ENCODE peak calls at places on chromosomes 5 and 9, in seven cellular contexts. One of them, this sample, is unnamed.

GRCh38 chr9:78363221-78363620 is 66.3 kb downstream of the PSAT1 start:
- DNase-seq in stimulated activated CD4-positive, alpha-beta T cell treated with anti-CD3 and anti-CD28 coated beads, TNF-alpha, amount 100 ng/mL, for 1 hour: no peak
- DNase-seq in activated naive CD4-positive, alpha-beta T cell treated with anti-CD3 and anti-CD28 coated beads for 36 hours: no peak
- DNase-seq in HepG2: no peak
- DNase-seq in breast epithelium: no peak
- DNase-seq in effector memory CD8-positive, alpha-beta T cell: no peak
- DNase-seq in ureter: no peak
- DNase-seq in this sample: no peak

GRCh38 chr9:84411647-84412267 is 71.2 kb upstream of the SLC28A3 start:
- DNase-seq in stimulated activated CD4-positive, alpha-beta T cell treated with anti-CD3 and anti-CD28 coated beads, TNF-alpha, amount 100 ng/mL, for 1 hour: no peak
- DNase-seq in breast epithelium: no peak
- DNase-seq in activated naive CD4-positive, alpha-beta T cell treated with anti-CD3 and anti-CD28 coated beads for 36 hours: no peak
- DNase-seq in ureter: no peak
- DNase-seq in effector memory CD8-positive, alpha-beta T cell: no peak
- DNase-seq in HepG2: no peak
- DNase-seq in this sample: no peak

GRCh38 chr5:31944683-31945445 is 229.3 kb downstream of the GOLPH3 start:
- DNase-seq in ureter: no peak
- DNase-seq in HepG2: no peak
- DNase-seq in effector memory CD8-positive, alpha-beta T cell: no peak
- DNase-seq in breast epithelium: no peak
- DNase-seq in stimulated activated CD4-positive, alpha-beta T cell treated with anti-CD3 and anti-CD28 coated beads, TNF-alpha, amount 100 ng/mL, for 1 hour: no peak
- DNase-seq in activated naive CD4-positive, alpha-beta T cell treated with anti-CD3 and anti-CD28 coated beads for 36 hours: no peak
- DNase-seq in this sample: no peak

GRCh38 chr9:88789785-88790184 is 201.5 kb upstream of the S1PR3 start:
- DNase-seq in activated naive CD4-positive, alpha-beta T cell treated with anti-CD3 and anti-CD28 coated beads for 36 hours: no peak
- DNase-seq in ureter: no peak
- DNase-seq in stimulated activated CD4-positive, alpha-beta T cell treated with anti-CD3 and anti-CD28 coated beads, TNF-alpha, amount 100 ng/mL, for 1 hour: no peak
- DNase-seq in effector memory CD8-positive, alpha-beta T cell: no peak
- DNase-seq in HepG2: no peak
- DNase-seq in breast epithelium: no peak
- DNase-seq in this sample: no peak

GRCh38 chr9:137294091-137294683 is 7.9 kb downstream of the NRARP start:
- DNase-seq in breast epithelium: no peak
- DNase-seq in HepG2: peak; percentile 80
- DNase-seq in effector memory CD8-positive, alpha-beta T cell: no peak
- DNase-seq in stimulated activated CD4-positive, alpha-beta T cell treated with anti-CD3 and anti-CD28 coated beads, TNF-alpha, amount 100 ng/mL, for 1 hour: no peak
- DNase-seq in activated naive CD4-positive, alpha-beta T cell treated with anti-CD3 and anti-CD28 coated beads for 36 hours: peak; percentile 37
- DNase-seq in ureter: no peak
- DNase-seq in this sample: no peak

GRCh38 chr5:38757451-38758245 is 88.2 kb upstream of the OSMR start:
- DNase-seq in breast epithelium: no peak
- DNase-seq in HepG2: no peak
- DNase-seq in activated naive CD4-positive, alpha-beta T cell treated with anti-CD3 and anti-CD28 coated beads for 36 hours: no peak
- DNase-seq in stimulated activated CD4-positive, alpha-beta T cell treated with anti-CD3 and anti-CD28 coated beads, TNF-alpha, amount 100 ng/mL, for 1 hour: no peak
- DNase-seq in ureter: no peak
- DNase-seq in effector memory CD8-positive, alpha-beta T cell: no peak
- DNase-seq in this sample: no peak

GRCh38 chr9:109799792-109800191 is 19.8 kb downstream of the PALM2AKAP2 start:
- DNase-seq in activated naive CD4-positive, alpha-beta T cell treated with anti-CD3 and anti-CD28 coated beads for 36 hours: no peak
- DNase-seq in stimulated activated CD4-positive, alpha-beta T cell treated with anti-CD3 and anti-CD28 coated beads, TNF-alpha, amount 100 ng/mL, for 1 hour: no peak
- DNase-seq in effector memory CD8-positive, alpha-beta T cell: no peak
- DNase-seq in breast epithelium: no peak
- DNase-seq in HepG2: no peak
- DNase-seq in ureter: no peak
- DNase-seq in this sample: no peak

GRCh38 chr9:112218908-112219307 is 43.8 kb upstream of the SUSD1 start:
- DNase-seq in activated naive CD4-positive, alpha-beta T cell treated with anti-CD3 and anti-CD28 coated beads for 36 hours: peak; percentile 11
- DNase-seq in ureter: no peak
- DNase-seq in effector memory CD8-positive, alpha-beta T cell: peak; percentile 3
- DNase-seq in HepG2: no peak
- DNase-seq in stimulated activated CD4-positive, alpha-beta T cell treated with anti-CD3 and anti-CD28 coated beads, TNF-alpha, amount 100 ng/mL, for 1 hour: no peak
- DNase-seq in breast epithelium: no peak
- DNase-seq in this sample: no peak

GRCh38 chr9:69035438-69036316 is at the start of gene FXN:
- DNase-seq in HepG2: peak; percentile 61
- DNase-seq in ureter: peak; percentile 87
- DNase-seq in activated naive CD4-positive, alpha-beta T cell treated with anti-CD3 and anti-CD28 coated beads for 36 hours: peak; percentile 86
- DNase-seq in effector memory CD8-positive, alpha-beta T cell: peak; percentile 77
- DNase-seq in stimulated activated CD4-positive, alpha-beta T cell treated with anti-CD3 and anti-CD28 coated beads, TNF-alpha, amount 100 ng/mL, for 1 hour: peak; percentile 65
- DNase-seq in breast epithelium: peak; percentile 76
- DNase-seq in this sample: peak; percentile 72

GRCh38 chr5:163478982-163479271 is 18.5 kb downstream of the HMMR start:
- DNase-seq in breast epithelium: no peak
- DNase-seq in activated naive CD4-positive, alpha-beta T cell treated with anti-CD3 and anti-CD28 coated beads for 36 hours: no peak
- DNase-seq in ureter: no peak
- DNase-seq in stimulated activated CD4-positive, alpha-beta T cell treated with anti-CD3 and anti-CD28 coated beads, TNF-alpha, amount 100 ng/mL, for 1 hour: no peak
- DNase-seq in HepG2: no peak
- DNase-seq in effector memory CD8-positive, alpha-beta T cell: no peak
- DNase-seq in this sample: no peak

GRCh38 chr5:172760933-172761332 is 10.1 kb downstream of the DUSP1 start:
- DNase-seq in stimulated activated CD4-positive, alpha-beta T cell treated with anti-CD3 and anti-CD28 coated beads, TNF-alpha, amount 100 ng/mL, for 1 hour: no peak
- DNase-seq in ureter: no peak
- DNase-seq in effector memory CD8-positive, alpha-beta T cell: no peak
- DNase-seq in HepG2: no peak
- DNase-seq in activated naive CD4-positive, alpha-beta T cell treated with anti-CD3 and anti-CD28 coated beads for 36 hours: no peak
- DNase-seq in breast epithelium: no peak
- DNase-seq in this sample: no peak

GRCh38 chr9:137194388-137194787 is 5.9 kb downstream of the SSNA1 start:
- DNase-seq in breast epithelium: no peak
- DNase-seq in stimulated activated CD4-positive, alpha-beta T cell treated with anti-CD3 and anti-CD28 coated beads, TNF-alpha, amount 100 ng/mL, for 1 hour: no peak
- DNase-seq in effector memory CD8-positive, alpha-beta T cell: no peak
- DNase-seq in activated naive CD4-positive, alpha-beta T cell treated with anti-CD3 and anti-CD28 coated beads for 36 hours: no peak
- DNase-seq in ureter: no peak
- DNase-seq in HepG2: no peak
- DNase-seq in this sample: no peak

GRCh38 chr9:99011161-99011709 is 67.5 kb downstream of the COL15A1 start:
- DNase-seq in effector memory CD8-positive, alpha-beta T cell: no peak
- DNase-seq in ureter: no peak
- DNase-seq in activated naive CD4-positive, alpha-beta T cell treated with anti-CD3 and anti-CD28 coated beads for 36 hours: no peak
- DNase-seq in stimulated activated CD4-positive, alpha-beta T cell treated with anti-CD3 and anti-CD28 coated beads, TNF-alpha, amount 100 ng/mL, for 1 hour: no peak
- DNase-seq in breast epithelium: no peak
- DNase-seq in HepG2: no peak
- DNase-seq in this sample: no peak

GRCh38 chr5:82397741-82398320 is 119.7 kb upstream of the RPS23 start:
- DNase-seq in stimulated activated CD4-positive, alpha-beta T cell treated with anti-CD3 and anti-CD28 coated beads, TNF-alpha, amount 100 ng/mL, for 1 hour: no peak
- DNase-seq in HepG2: no peak
- DNase-seq in breast epithelium: no peak
- DNase-seq in ureter: no peak
- DNase-seq in effector memory CD8-positive, alpha-beta T cell: no peak
- DNase-seq in activated naive CD4-positive, alpha-beta T cell treated with anti-CD3 and anti-CD28 coated beads for 36 hours: no peak
- DNase-seq in this sample: no peak

GRCh38 chr5:174329738-174330137 is 284.2 kb downstream of the NSG2 start:
- DNase-seq in effector memory CD8-positive, alpha-beta T cell: no peak
- DNase-seq in breast epithelium: no peak
- DNase-seq in activated naive CD4-positive, alpha-beta T cell treated with anti-CD3 and anti-CD28 coated beads for 36 hours: no peak
- DNase-seq in ureter: no peak
- DNase-seq in stimulated activated CD4-positive, alpha-beta T cell treated with anti-CD3 and anti-CD28 coated beads, TNF-alpha, amount 100 ng/mL, for 1 hour: no peak
- DNase-seq in HepG2: no peak
- DNase-seq in this sample: no peak

GRCh38 chr5:68290260-68290674 is 74.7 kb downstream of the PIK3R1 start:
- DNase-seq in stimulated activated CD4-positive, alpha-beta T cell treated with anti-CD3 and anti-CD28 coated beads, TNF-alpha, amount 100 ng/mL, for 1 hour: no peak
- DNase-seq in HepG2: no peak
- DNase-seq in breast epithelium: no peak
- DNase-seq in ureter: peak; percentile 60
- DNase-seq in effector memory CD8-positive, alpha-beta T cell: no peak
- DNase-seq in activated naive CD4-positive, alpha-beta T cell treated with anti-CD3 and anti-CD28 coated beads for 36 hours: no peak
- DNase-seq in this sample: no peak

GRCh38 chr9:36855443-36856315 is 178.4 kb downstream of the PAX5 start:
- DNase-seq in stimulated activated CD4-positive, alpha-beta T cell treated with anti-CD3 and anti-CD28 coated beads, TNF-alpha, amount 100 ng/mL, for 1 hour: no peak
- DNase-seq in activated naive CD4-positive, alpha-beta T cell treated with anti-CD3 and anti-CD28 coated beads for 36 hours: peak; percentile 61
- DNase-seq in effector memory CD8-positive, alpha-beta T cell: peak; percentile 26
- DNase-seq in breast epithelium: no peak
- DNase-seq in ureter: no peak
- DNase-seq in HepG2: peak; percentile 41
- DNase-seq in this sample: no peak